ENCODE peak calls at places on chromosomes 3 and 15, in eight cellular contexts. One of them, this sample, is unnamed.

GRCh38 chr15:91302588-91303439 is 202.8 kb downstream of the SV2B start:
- DNase-seq in breast epithelium: no peak
- DNase-seq in bronchial epithelial cell: peak; percentile 54
- DNase-seq in kidney epithelial cell: peak; percentile 14
- DNase-seq in cardiac muscle cell: peak; percentile 77
- DNase-seq in K562: peak; percentile 57
- DNase-seq in left ventricle myocardium inferior: no peak
- DNase-seq in transverse colon: peak; percentile 16
- DNase-seq in this sample: peak; percentile 59

GRCh38 chr3:38475716-38476115 is 20.4 kb upstream of the EXOG start:
- DNase-seq in breast epithelium: no peak
- DNase-seq in bronchial epithelial cell: no peak
- DNase-seq in kidney epithelial cell: no peak
- DNase-seq in cardiac muscle cell: no peak
- DNase-seq in K562: no peak
- DNase-seq in left ventricle myocardium inferior: no peak
- DNase-seq in transverse colon: no peak
- DNase-seq in this sample: no peak

GRCh38 chr3:188164248-188164687 is 10.3 kb downstream of the LPP start:
- DNase-seq in breast epithelium: no peak
- DNase-seq in bronchial epithelial cell: peak; percentile 77
- DNase-seq in kidney epithelial cell: no peak
- DNase-seq in cardiac muscle cell: no peak
- DNase-seq in K562: no peak
- DNase-seq in left ventricle myocardium inferior: no peak
- DNase-seq in transverse colon: peak; percentile 80
- DNase-seq in this sample: no peak

GRCh38 chr15:71051539-71051938 is 63.7 kb upstream of the THSD4 start:
- DNase-seq in breast epithelium: no peak
- DNase-seq in bronchial epithelial cell: peak; percentile 42
- DNase-seq in kidney epithelial cell: no peak
- DNase-seq in cardiac muscle cell: peak; percentile 87
- DNase-seq in K562: no peak
- DNase-seq in left ventricle myocardium inferior: peak; percentile 43
- DNase-seq in transverse colon: no peak
- DNase-seq in this sample: no peak

GRCh38 chr15:101710806-101711205 is 13.5 kb downstream of the TARS3 start:
- DNase-seq in breast epithelium: no peak
- DNase-seq in bronchial epithelial cell: peak; percentile 34
- DNase-seq in kidney epithelial cell: no peak
- DNase-seq in cardiac muscle cell: peak; percentile 32
- DNase-seq in K562: no peak
- DNase-seq in left ventricle myocardium inferior: no peak
- DNase-seq in transverse colon: no peak
- DNase-seq in this sample: no peak

GRCh38 chr15:101451192-101451799 is 38.2 kb downstream of the PCSK6 start:
- DNase-seq in breast epithelium: peak; percentile 49
- DNase-seq in bronchial epithelial cell: no peak
- DNase-seq in kidney epithelial cell: no peak
- DNase-seq in cardiac muscle cell: peak; percentile 95
- DNase-seq in K562: peak; percentile 89
- DNase-seq in left ventricle myocardium inferior: peak; percentile 79
- DNase-seq in transverse colon: no peak
- DNase-seq in this sample: peak; percentile 82

GRCh38 chr3:122497425-122497824 is 17.3 kb downstream of the KPNA1 start:
- DNase-seq in breast epithelium: no peak
- DNase-seq in bronchial epithelial cell: peak; percentile 97
- DNase-seq in kidney epithelial cell: peak; percentile 74
- DNase-seq in cardiac muscle cell: peak; percentile 83
- DNase-seq in K562: no peak
- DNase-seq in left ventricle myocardium inferior: no peak
- DNase-seq in transverse colon: no peak
- DNase-seq in this sample: no peak

GRCh38 chr15:91223902-91224301 is 123.8 kb downstream of the SV2B start:
- DNase-seq in breast epithelium: no peak
- DNase-seq in bronchial epithelial cell: no peak
- DNase-seq in kidney epithelial cell: no peak
- DNase-seq in cardiac muscle cell: no peak
- DNase-seq in K562: no peak
- DNase-seq in left ventricle myocardium inferior: no peak
- DNase-seq in transverse colon: no peak
- DNase-seq in this sample: no peak

GRCh38 chr3:17258823-17259436 is 374.2 kb downstream of the PLCL2 start:
- DNase-seq in breast epithelium: no peak
- DNase-seq in bronchial epithelial cell: peak; percentile 41
- DNase-seq in kidney epithelial cell: no peak
- DNase-seq in cardiac muscle cell: peak; percentile 58
- DNase-seq in K562: peak; percentile 41
- DNase-seq in left ventricle myocardium inferior: no peak
- DNase-seq in transverse colon: no peak
- DNase-seq in this sample: no peak

GRCh38 chr3:169241928-169242751 is 421.4 kb downstream of the MECOM start:
- DNase-seq in breast epithelium: no peak
- DNase-seq in bronchial epithelial cell: peak; percentile 63
- DNase-seq in kidney epithelial cell: no peak
- DNase-seq in cardiac muscle cell: peak; percentile 89
- DNase-seq in K562: no peak
- DNase-seq in left ventricle myocardium inferior: peak; percentile 46
- DNase-seq in transverse colon: no peak
- DNase-seq in this sample: peak; percentile 50

DNA sequence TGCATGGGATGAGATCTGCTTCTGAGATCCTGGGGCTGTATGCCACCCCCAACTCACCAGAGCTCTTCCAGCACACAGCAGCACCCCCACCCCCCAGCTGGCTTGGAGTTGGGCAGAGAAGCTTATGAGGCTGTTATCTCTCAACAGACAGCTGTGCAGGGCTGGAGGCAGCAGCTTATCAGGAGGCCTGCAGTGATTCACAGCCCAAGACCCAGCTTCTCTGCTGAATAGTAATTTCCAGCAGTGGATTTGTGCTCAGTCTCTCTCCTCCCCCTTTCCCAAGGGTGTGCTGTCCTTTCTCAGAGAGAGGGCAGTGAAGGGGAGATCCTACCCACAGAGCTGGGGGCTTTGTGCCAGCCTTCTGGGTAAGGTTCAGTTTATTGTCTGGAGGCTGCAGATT is 2.1 kb downstream of the RPP25 start:
- DNase-seq in breast epithelium: no peak
- DNase-seq in bronchial epithelial cell: no peak
- DNase-seq in kidney epithelial cell: no peak
- DNase-seq in cardiac muscle cell: peak; percentile 91
- DNase-seq in K562: peak; percentile 87
- DNase-seq in left ventricle myocardium inferior: peak; percentile 37
- DNase-seq in transverse colon: no peak
- DNase-seq in this sample: peak; percentile 94
- H3K4me3 ChIP-seq in breast epithelium: peak overlapping the region; percentile 86
- H3K4me3 ChIP-seq in bronchial epithelial cell: no peak overlapping the region
- H3K4me3 ChIP-seq in kidney epithelial cell: no peak overlapping the region
- H3K4me3 ChIP-seq in cardiac muscle cell: peak overlapping the region; percentile 41
- H3K4me3 ChIP-seq in K562: peak overlapping the region; percentile 5
- H3K4me3 ChIP-seq in left ventricle myocardium inferior: peak overlapping the region; percentile 81
- H3K4me3 ChIP-seq in transverse colon: no peak overlapping the region
- H3K4me3 ChIP-seq in this sample: peak overlapping the region; percentile 73

GRCh38 chr15:40932146-40932545 is 3.0 kb downstream of the DLL4 start:
- DNase-seq in breast epithelium: no peak
- DNase-seq in bronchial epithelial cell: no peak
- DNase-seq in kidney epithelial cell: no peak
- DNase-seq in cardiac muscle cell: no peak
- DNase-seq in K562: no peak
- DNase-seq in left ventricle myocardium inferior: no peak
- DNase-seq in transverse colon: peak; percentile 32
- DNase-seq in this sample: no peak

GRCh38 chr15:40930430-40931299 is 1.5 kb downstream of the DLL4 start:
- DNase-seq in breast epithelium: no peak
- DNase-seq in bronchial epithelial cell: peak; percentile 30
- DNase-seq in kidney epithelial cell: no peak
- DNase-seq in cardiac muscle cell: peak; percentile 47
- DNase-seq in K562: peak; percentile 82
- DNase-seq in left ventricle myocardium inferior: peak; percentile 70
- DNase-seq in transverse colon: peak; percentile 63
- DNase-seq in this sample: peak; percentile 64

GRCh38 chr15:40929730-40930429 is 740 bp downstream of the DLL4 start:
- DNase-seq in breast epithelium: no peak
- DNase-seq in bronchial epithelial cell: no peak
- DNase-seq in kidney epithelial cell: no peak
- DNase-seq in cardiac muscle cell: peak; percentile 74
- DNase-seq in K562: peak; percentile 45
- DNase-seq in left ventricle myocardium inferior: peak; percentile 57
- DNase-seq in transverse colon: peak; percentile 61
- DNase-seq in this sample: peak; percentile 66

GRCh38 chr15:40932625-40933519 is 3.7 kb downstream of the DLL4 start:
- DNase-seq in breast epithelium: no peak
- DNase-seq in bronchial epithelial cell: peak; percentile 42
- DNase-seq in kidney epithelial cell: no peak
- DNase-seq in cardiac muscle cell: no peak
- DNase-seq in K562: no peak
- DNase-seq in left ventricle myocardium inferior: no peak
- DNase-seq in transverse colon: peak; percentile 68
- DNase-seq in this sample: no peak

DNA sequence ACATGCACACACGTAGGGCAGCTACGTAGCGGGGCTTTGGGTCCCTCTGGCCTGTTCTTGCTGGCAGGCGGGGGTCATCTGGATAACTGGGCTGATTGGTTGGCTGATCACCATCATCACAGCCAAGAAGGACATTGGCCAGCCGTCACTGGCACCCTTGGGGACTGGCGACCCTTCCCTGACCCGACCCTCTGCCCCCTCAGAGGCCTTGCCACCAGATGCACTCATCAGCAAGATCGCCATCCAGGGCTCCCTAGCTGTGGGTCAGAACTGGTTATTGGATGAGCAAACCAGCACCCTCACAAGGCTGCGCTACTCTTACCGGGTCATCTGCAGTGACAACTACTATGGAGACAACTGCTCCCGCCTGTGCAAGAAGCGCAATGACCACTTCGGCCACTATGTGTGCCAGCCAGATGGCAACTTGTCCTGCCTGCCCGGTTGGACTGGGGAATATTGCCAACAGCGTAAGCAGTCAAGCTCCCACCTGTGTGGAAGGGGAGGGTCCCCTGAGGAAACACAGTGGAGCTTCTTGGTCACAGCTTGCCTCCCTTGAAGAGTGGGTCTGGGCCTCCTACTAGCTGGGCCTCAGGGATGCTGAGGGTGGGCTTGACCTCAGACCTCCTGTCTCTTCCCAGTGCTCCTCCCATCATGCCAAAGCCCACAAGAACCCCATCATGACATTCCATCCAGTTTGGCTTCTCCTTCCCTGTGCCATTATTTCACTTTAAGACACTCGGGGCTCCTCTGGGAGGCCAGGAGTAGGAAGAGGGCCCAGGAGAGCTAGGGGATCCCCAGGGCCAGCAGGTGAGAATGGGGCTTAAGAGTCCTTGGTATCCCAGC is 2.4 kb downstream of the DLL4 start:
- DNase-seq in breast epithelium: no peak
- DNase-seq in bronchial epithelial cell: no peak
- DNase-seq in kidney epithelial cell: no peak
- DNase-seq in cardiac muscle cell: no peak
- DNase-seq in K562: no peak
- DNase-seq in left ventricle myocardium inferior: no peak
- DNase-seq in transverse colon: peak; percentile 32
- DNase-seq in this sample: no peak
- H3K4me3 ChIP-seq in breast epithelium: peak overlapping the region; percentile 60
- H3K4me3 ChIP-seq in bronchial epithelial cell: no peak overlapping the region
- H3K4me3 ChIP-seq in kidney epithelial cell: no peak overlapping the region
- H3K4me3 ChIP-seq in cardiac muscle cell: no peak overlapping the region
- H3K4me3 ChIP-seq in K562: no peak overlapping the region
- H3K4me3 ChIP-seq in left ventricle myocardium inferior: peak overlapping the region; percentile 77
- H3K4me3 ChIP-seq in transverse colon: no peak overlapping the region
- H3K4me3 ChIP-seq in this sample: no peak overlapping the region

GRCh38 chr3:115806501-115806900 is 183.2 kb downstream of the GAP43 start:
- DNase-seq in breast epithelium: no peak
- DNase-seq in bronchial epithelial cell: no peak
- DNase-seq in kidney epithelial cell: no peak
- DNase-seq in cardiac muscle cell: peak; percentile 22
- DNase-seq in K562: no peak
- DNase-seq in left ventricle myocardium inferior: no peak
- DNase-seq in transverse colon: no peak
- DNase-seq in this sample: no peak

GRCh38 chr3:115803661-115804060 is 180.4 kb downstream of the GAP43 start:
- DNase-seq in breast epithelium: no peak
- DNase-seq in bronchial epithelial cell: no peak
- DNase-seq in kidney epithelial cell: no peak
- DNase-seq in cardiac muscle cell: no peak
- DNase-seq in K562: no peak
- DNase-seq in left ventricle myocardium inferior: no peak
- DNase-seq in transverse colon: no peak
- DNase-seq in this sample: no peak

GRCh38 chr3:115800489-115801080 is 177.3 kb downstream of the GAP43 start:
- DNase-seq in breast epithelium: no peak
- DNase-seq in bronchial epithelial cell: peak; percentile 69
- DNase-seq in kidney epithelial cell: no peak
- DNase-seq in cardiac muscle cell: no peak
- DNase-seq in K562: no peak
- DNase-seq in left ventricle myocardium inferior: no peak
- DNase-seq in transverse colon: no peak
- DNase-seq in this sample: no peak

GRCh38 chr3:115804722-115805121 is 181.4 kb downstream of the GAP43 start:
- DNase-seq in breast epithelium: no peak
- DNase-seq in bronchial epithelial cell: peak; percentile 98
- DNase-seq in kidney epithelial cell: no peak
- DNase-seq in cardiac muscle cell: peak; percentile 85
- DNase-seq in K562: no peak
- DNase-seq in left ventricle myocardium inferior: no peak
- DNase-seq in transverse colon: no peak
- DNase-seq in this sample: no peak

DNA sequence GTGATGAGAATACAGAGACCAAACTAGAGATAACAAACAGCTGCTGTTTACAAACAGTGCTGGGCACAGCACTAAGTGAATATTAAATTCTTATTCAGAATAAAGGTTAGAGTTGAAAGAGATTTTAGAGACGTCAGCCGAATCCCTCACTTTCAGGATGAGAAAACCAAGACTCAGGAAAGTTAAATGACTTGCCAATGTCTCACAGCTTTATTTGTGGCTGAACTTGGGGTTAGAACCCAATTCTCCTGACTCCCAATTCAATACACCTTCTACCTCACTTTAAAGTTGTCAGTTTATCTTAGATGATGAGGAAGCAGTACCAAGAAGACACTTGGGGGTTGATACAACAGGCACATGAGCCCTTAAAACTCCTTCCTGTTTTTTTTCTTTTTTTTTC is 180.9 kb downstream of the GAP43 start:
- DNase-seq in breast epithelium: no peak
- DNase-seq in bronchial epithelial cell: no peak
- DNase-seq in kidney epithelial cell: no peak
- DNase-seq in cardiac muscle cell: no peak
- DNase-seq in K562: no peak
- DNase-seq in left ventricle myocardium inferior: no peak
- DNase-seq in transverse colon: no peak
- DNase-seq in this sample: no peak
- H3K4me3 ChIP-seq in breast epithelium: no peak overlapping the region
- H3K4me3 ChIP-seq in bronchial epithelial cell: no peak overlapping the region
- H3K4me3 ChIP-seq in kidney epithelial cell: no peak overlapping the region
- H3K4me3 ChIP-seq in cardiac muscle cell: no peak overlapping the region
- H3K4me3 ChIP-seq in K562: no peak overlapping the region
- H3K4me3 ChIP-seq in left ventricle myocardium inferior: no peak overlapping the region
- H3K4me3 ChIP-seq in transverse colon: no peak overlapping the region
- H3K4me3 ChIP-seq in this sample: no peak overlapping the region

GRCh38 chr3:112364291-112364690 is 31.3 kb downstream of the CD200 start:
- DNase-seq in breast epithelium: no peak
- DNase-seq in bronchial epithelial cell: no peak
- DNase-seq in kidney epithelial cell: no peak
- DNase-seq in cardiac muscle cell: no peak
- DNase-seq in K562: no peak
- DNase-seq in left ventricle myocardium inferior: no peak
- DNase-seq in transverse colon: no peak
- DNase-seq in this sample: no peak
- H3K4me3 ChIP-seq in breast epithelium: no peak overlapping the region
- H3K4me3 ChIP-seq in bronchial epithelial cell: no peak overlapping the region
- H3K4me3 ChIP-seq in kidney epithelial cell: no peak overlapping the region
- H3K4me3 ChIP-seq in cardiac muscle cell: no peak overlapping the region
- H3K4me3 ChIP-seq in K562: no peak overlapping the region
- H3K4me3 ChIP-seq in left ventricle myocardium inferior: no peak overlapping the region
- H3K4me3 ChIP-seq in transverse colon: no peak overlapping the region
- H3K4me3 ChIP-seq in this sample: no peak overlapping the region

GRCh38 chr3:47783673-47784072 is 2.0 kb upstream of the SMARCC1 start:
- DNase-seq in breast epithelium: no peak
- DNase-seq in bronchial epithelial cell: no peak
- DNase-seq in kidney epithelial cell: no peak
- DNase-seq in cardiac muscle cell: no peak
- DNase-seq in K562: no peak
- DNase-seq in left ventricle myocardium inferior: no peak
- DNase-seq in transverse colon: no peak
- DNase-seq in this sample: no peak
- H3K4me3 ChIP-seq in breast epithelium: no peak overlapping the region
- H3K4me3 ChIP-seq in bronchial epithelial cell: no peak overlapping the region
- H3K4me3 ChIP-seq in kidney epithelial cell: no peak overlapping the region
- H3K4me3 ChIP-seq in cardiac muscle cell: no peak overlapping the region
- H3K4me3 ChIP-seq in K562: no peak overlapping the region
- H3K4me3 ChIP-seq in left ventricle myocardium inferior: no peak overlapping the region
- H3K4me3 ChIP-seq in transverse colon: no peak overlapping the region
- H3K4me3 ChIP-seq in this sample: no peak overlapping the region

This sample was measured in BE2C.